ENCODE peak calls at places on chromosome 11, in eight cellular contexts. O is A549; N is activated T-cell treated with anti-CD3 and anti-CD28 coated beads, Interleukin-2, amount 50 U/mL, for 48 hours; I is activated CD8-positive, alpha-beta memory T cell treated with anti-CD3 and anti-CD28 coated beads, Interleukin-2, amount 50 U/mL, for 48 hours; H is epithelial cell of esophagus; E is stimulated activated CD4-positive, alpha-beta T cell treated with anti-CD3 and anti-CD28 coated beads, Interleukin-12 subunit alpha, Interleukin-12 subunit beta, amount 100 ng/mL, for 48 hours; R is HCEC 1CT; G is cardiac muscle cell. V is an unnamed sample.
A peak's percentile ranks its signal among the peaks of the same experiment; 100 is the strongest.

GRCh38 chr11:117523680-117524079 is 196.0 kb downstream of the CEP164 start:
- DNase-seq in I (no peak), H (peak; percentile 15), G (peak; percentile 16), N (no peak), E (no peak), R (peak; percentile 36), O (no peak), V (no peak)

GRCh38 chr11:73003083-73003482 is 139.0 kb downstream of the FCHSD2 start:
- DNase-seq in I (no peak), R (no peak), N (no peak), H (no peak), E (no peak), G (no peak), O (no peak), V (no peak)

GRCh38 chr11:123776160-123776559 is 21.8 kb upstream of the OR6X1 start:
- DNase-seq in O (no peak), I (no peak), H (no peak), N (no peak), E (no peak), R (no peak), G (no peak), V (no peak)

GRCh38 chr11:45651841-45652745 is 13.3 kb downstream of the CHST1 start:
- DNase-seq in H (no peak), I (no peak), N (peak; percentile 15), G (no peak), R (no peak), E (no peak), O (no peak), V (no peak)

GRCh38 chr11:95720219-95720618 is 69.4 kb downstream of the FAM76B start:
- DNase-seq in O (no peak), N (no peak), I (no peak), E (no peak), R (no peak), G (no peak), H (no peak), V (no peak)

GRCh38 chr11:63687845-63688244 is 6.5 kb downstream of the RTN3 start:
- DNase-seq in O (no peak), N (no peak), I (no peak), H (peak; percentile 73), G (no peak), R (no peak), E (no peak), V (no peak)

GRCh38 chr11:85809881-85810280 is 1.1 kb downstream of the SYTL2 start:
- DNase-seq in H (no peak), O (no peak), I (no peak), G (no peak), E (no peak), R (peak; percentile 28), N (peak; percentile 38), V (no peak)

GRCh38 chr11:16863382-16863781 is 124.9 kb downstream of the C11orf58 start:
- DNase-seq in R (no peak), E (no peak), H (no peak), I (no peak), O (no peak), G (no peak), N (no peak), V (no peak)

GRCh38 chr11:120136356-120136755 is 1.6 kb downstream of the TRIM29 start:
- DNase-seq in E (no peak), H (no peak), R (no peak), N (no peak), G (no peak), I (peak; percentile 13), O (no peak), V (no peak)

V was measured in stimulated activated CD8-positive, alpha-beta memory T cell treated with anti-CD3 and anti-CD28 coated beads, Interleukin-4, amount 100 ng/mL, for 24 hours.